ENCODE peak calls at places on chromosomes 11 and 22, in nine cellular contexts. One of them, this sample, is unnamed. For H3K9me3, the result is how much of the 10 kb centered on the place peaks cover.

GRCh38 chr11:119832536-119832935 is 103.5 kb upstream of the NECTIN1 start:
- DNase-seq in Peyer's patch: no peak
- DNase-seq in H1: no peak
- DNase-seq in CD4-positive, alpha-beta T cell: no peak
- DNase-seq in tibial artery: no peak
- DNase-seq in H9: peak
- DNase-seq in A673: no peak
- DNase-seq in A549: peak
- DNase-seq in HCT116: no peak
- DNase-seq in this sample: peak

GRCh38 chr11:31445621-31446020 is 63.8 kb downstream of the IMMP1L start:
- DNase-seq in Peyer's patch: no peak
- DNase-seq in A673: no peak
- DNase-seq in CD4-positive, alpha-beta T cell: no peak
- DNase-seq in H9: no peak
- DNase-seq in H1: no peak
- DNase-seq in HCT116: no peak
- DNase-seq in A549: no peak
- DNase-seq in tibial artery: no peak
- DNase-seq in this sample: no peak

GRCh38 chr22:42269407-42270177 is 861 bp downstream of the TCF20 start:
- DNase-seq in A673: no peak
- DNase-seq in HCT116: peak
- DNase-seq in H9: peak
- DNase-seq in A549: peak
- DNase-seq in tibial artery: no peak
- DNase-seq in CD4-positive, alpha-beta T cell: peak
- DNase-seq in H1: no peak
- DNase-seq in Peyer's patch: peak
- DNase-seq in this sample: peak

GRCh38 chr22:38104084-38104483 is 6.4 kb downstream of the BAIAP2L2 start:
- DNase-seq in CD4-positive, alpha-beta T cell: no peak
- DNase-seq in H9: no peak
- DNase-seq in H1: no peak
- DNase-seq in Peyer's patch: no peak
- DNase-seq in A673: no peak
- DNase-seq in A549: peak
- DNase-seq in HCT116: peak
- DNase-seq in tibial artery: no peak
- DNase-seq in this sample: no peak

GRCh38 chr11:16945671-16946469 is 68.3 kb downstream of the PLEKHA7 start:
- DNase-seq in A549: peak
- DNase-seq in Peyer's patch: peak
- DNase-seq in CD4-positive, alpha-beta T cell: no peak
- DNase-seq in A673: peak
- DNase-seq in tibial artery: no peak
- DNase-seq in HCT116: peak
- DNase-seq in H1: no peak
- DNase-seq in H9: peak
- DNase-seq in this sample: peak

GRCh38 chr11:111759778-111760407 is 6.3 kb downstream of the PPP2R1B start:
- DNase-seq in tibial artery: no peak
- DNase-seq in H1: no peak
- DNase-seq in A673: no peak
- DNase-seq in CD4-positive, alpha-beta T cell: no peak
- DNase-seq in HCT116: no peak
- DNase-seq in A549: no peak
- DNase-seq in Peyer's patch: no peak
- DNase-seq in H9: no peak
- DNase-seq in this sample: no peak

GRCh38 chr11:118216621-118217526 is 7.9 kb downstream of the JAML start:
- DNase-seq in HCT116: no peak
- DNase-seq in H9: no peak
- DNase-seq in CD4-positive, alpha-beta T cell: peak
- DNase-seq in Peyer's patch: no peak
- DNase-seq in A673: no peak
- DNase-seq in H1: no peak
- DNase-seq in tibial artery: no peak
- DNase-seq in A549: no peak
- DNase-seq in this sample: no peak

GRCh38 chr11:34308049-34308692 is 49.6 kb downstream of the ABTB2 start:
- DNase-seq in H1: no peak
- DNase-seq in A673: no peak
- DNase-seq in tibial artery: no peak
- DNase-seq in H9: no peak
- DNase-seq in Peyer's patch: no peak
- DNase-seq in A549: no peak
- DNase-seq in CD4-positive, alpha-beta T cell: no peak
- DNase-seq in HCT116: peak
- DNase-seq in this sample: no peak

GRCh38 chr22:49892226-49892899 is 25.9 kb downstream of the ALG12 start:
- DNase-seq in H9: no peak
- DNase-seq in CD4-positive, alpha-beta T cell: no peak
- DNase-seq in tibial artery: no peak
- DNase-seq in A673: no peak
- DNase-seq in HCT116: no peak
- DNase-seq in A549: no peak
- DNase-seq in H1: no peak
- DNase-seq in Peyer's patch: no peak
- DNase-seq in this sample: no peak
- H3K9me3 ChIP-seq in H9: under half
- H3K9me3 ChIP-seq in CD4-positive, alpha-beta T cell: under half
- H3K9me3 ChIP-seq in tibial artery: under half
- H3K9me3 ChIP-seq in A673: under half
- H3K9me3 ChIP-seq in HCT116: under half
- H3K9me3 ChIP-seq in A549: under half
- H3K9me3 ChIP-seq in H1: under half
- H3K9me3 ChIP-seq in Peyer's patch: under half
- H3K9me3 ChIP-seq in this sample: under half

GRCh38 chr22:30015229-30015797 is 65.0 kb upstream of the HORMAD2 start:
- DNase-seq in CD4-positive, alpha-beta T cell: no peak
- DNase-seq in HCT116: no peak
- DNase-seq in H1: no peak
- DNase-seq in Peyer's patch: no peak
- DNase-seq in A673: no peak
- DNase-seq in tibial artery: no peak
- DNase-seq in A549: no peak
- DNase-seq in H9: no peak
- DNase-seq in this sample: no peak
- H3K27ac ChIP-seq in CD4-positive, alpha-beta T cell: no peak
- H3K27ac ChIP-seq in HCT116: no peak
- H3K27ac ChIP-seq in H1: no peak
- H3K27ac ChIP-seq in Peyer's patch: no peak
- H3K27ac ChIP-seq in A673: no peak
- H3K27ac ChIP-seq in tibial artery: no peak
- H3K27ac ChIP-seq in A549: no peak
- H3K27ac ChIP-seq in H9: no peak
- H3K27ac ChIP-seq in this sample: peak

DNA sequence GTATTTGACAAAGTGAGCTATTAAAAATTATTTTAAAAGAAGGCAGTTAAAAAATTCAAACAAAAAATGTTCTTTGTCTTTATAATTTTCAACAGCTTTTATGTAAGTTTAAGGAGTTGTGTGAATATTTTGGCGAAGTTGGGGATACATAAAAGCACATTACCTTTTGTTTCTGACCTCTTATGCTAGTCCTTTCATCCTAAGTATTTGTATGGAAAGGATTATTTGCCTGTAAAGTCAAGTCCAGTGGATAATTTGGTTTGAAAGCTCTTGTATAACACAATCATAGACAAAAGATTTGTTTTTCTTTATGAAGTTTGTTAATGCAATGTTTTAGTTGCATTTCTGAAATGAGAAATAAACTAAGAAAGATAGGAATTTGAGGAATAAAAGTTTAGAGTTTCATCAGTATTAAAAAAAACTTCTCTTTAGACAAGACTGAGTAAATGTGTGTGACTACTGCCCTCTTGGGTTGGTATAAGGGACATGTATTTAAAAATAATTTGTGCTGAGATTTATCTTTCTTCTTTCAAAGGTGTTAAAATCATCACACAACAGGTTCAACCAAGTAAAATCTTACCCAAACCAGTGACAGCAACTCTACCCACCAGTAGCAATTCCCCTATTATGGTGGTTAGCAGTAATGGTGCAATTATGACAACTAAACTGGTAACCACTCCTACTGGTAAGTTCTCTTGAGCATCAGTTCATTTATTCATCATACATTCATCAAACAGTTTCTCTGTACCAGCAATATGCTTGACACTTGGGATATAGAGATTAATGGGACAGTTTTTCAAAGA is 68.2 kb downstream of the EMSY start:
- DNase-seq in H1: no peak
- DNase-seq in CD4-positive, alpha-beta T cell: no peak
- DNase-seq in A549: no peak
- DNase-seq in A673: peak
- DNase-seq in HCT116: peak
- DNase-seq in tibial artery: no peak
- DNase-seq in Peyer's patch: no peak
- DNase-seq in H9: no peak
- DNase-seq in this sample: no peak
- TF ChIP-seq CTCF in H1: no peak
- TF ChIP-seq CTCF in CD4-positive, alpha-beta T cell: no peak
- TF ChIP-seq CTCF in A549: peak
- TF ChIP-seq CTCF in A673: peak
- TF ChIP-seq CTCF in HCT116: peak
- TF ChIP-seq CTCF in tibial artery: no peak
- TF ChIP-seq CTCF in Peyer's patch: no peak
- TF ChIP-seq CTCF in H9: peak
- TF ChIP-seq CTCF in this sample: peak

GRCh38 chr11:1174441-1175370 is 17.0 kb downstream of the MUC5AC start:
- DNase-seq in Peyer's patch: no peak
- DNase-seq in CD4-positive, alpha-beta T cell: no peak
- DNase-seq in H9: no peak
- DNase-seq in A673: no peak
- DNase-seq in HCT116: no peak
- DNase-seq in H1: no peak
- DNase-seq in tibial artery: no peak
- DNase-seq in A549: no peak
- DNase-seq in this sample: no peak

GRCh38 chr11:1175461-1176223 is 17.9 kb downstream of the MUC5AC start:
- DNase-seq in CD4-positive, alpha-beta T cell: no peak
- DNase-seq in H1: no peak
- DNase-seq in Peyer's patch: no peak
- DNase-seq in H9: no peak
- DNase-seq in A673: no peak
- DNase-seq in A549: no peak
- DNase-seq in HCT116: no peak
- DNase-seq in tibial artery: no peak
- DNase-seq in this sample: no peak

GRCh38 chr11:1177771-1178090 is 20.0 kb downstream of the MUC5AC start:
- DNase-seq in Peyer's patch: no peak
- DNase-seq in HCT116: no peak
- DNase-seq in A673: no peak
- DNase-seq in A549: no peak
- DNase-seq in H9: no peak
- DNase-seq in tibial artery: no peak
- DNase-seq in CD4-positive, alpha-beta T cell: no peak
- DNase-seq in H1: no peak
- DNase-seq in this sample: no peak

GRCh38 chr11:1177020-1177770 is 19.4 kb downstream of the MUC5AC start:
- DNase-seq in A549: no peak
- DNase-seq in H9: no peak
- DNase-seq in A673: no peak
- DNase-seq in Peyer's patch: no peak
- DNase-seq in H1: no peak
- DNase-seq in HCT116: no peak
- DNase-seq in tibial artery: no peak
- DNase-seq in CD4-positive, alpha-beta T cell: no peak
- DNase-seq in this sample: no peak

DNA sequence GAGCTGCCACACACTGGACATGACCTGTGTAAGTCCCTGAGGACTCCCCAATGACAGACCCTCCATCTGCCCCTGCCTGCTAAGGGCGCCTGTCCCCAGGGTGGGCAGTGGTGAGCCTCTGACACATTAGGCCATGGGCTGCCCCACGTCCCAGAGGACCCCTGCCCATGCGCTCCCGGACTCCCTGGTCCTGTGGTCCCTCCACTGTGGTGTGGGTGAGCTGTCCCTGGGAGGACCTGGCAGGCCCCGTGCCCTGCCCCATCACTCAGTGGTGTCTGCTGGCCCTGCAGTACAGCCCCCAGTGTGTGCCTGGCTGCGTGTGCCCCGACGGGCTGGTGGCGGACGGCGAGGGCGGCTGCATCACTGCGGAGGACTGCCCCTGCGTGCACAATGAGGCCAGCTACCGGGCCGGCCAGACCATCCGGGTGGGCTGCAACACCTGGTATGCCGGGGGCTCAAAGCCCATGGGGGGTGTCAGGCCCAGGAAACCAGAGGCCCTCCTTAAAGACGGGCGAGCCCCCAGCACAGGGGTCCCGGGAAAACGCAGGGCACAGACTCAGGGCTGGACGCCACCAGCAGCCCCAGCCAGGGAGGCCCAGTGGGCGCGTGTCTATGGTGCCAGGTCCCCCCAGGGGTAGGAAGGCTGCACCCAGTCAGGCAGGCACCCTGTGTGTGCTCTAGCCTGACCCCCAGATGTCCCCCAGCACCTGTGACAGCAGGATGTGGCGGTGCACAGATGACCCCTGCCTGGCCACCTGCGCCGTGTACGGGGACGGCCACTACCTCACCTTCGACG is 18.7 kb downstream of the MUC5AC start:
- DNase-seq in tibial artery: no peak
- DNase-seq in A549: no peak
- DNase-seq in A673: no peak
- DNase-seq in H9: no peak
- DNase-seq in Peyer's patch: no peak
- DNase-seq in H1: no peak
- DNase-seq in HCT116: no peak
- DNase-seq in CD4-positive, alpha-beta T cell: no peak
- DNase-seq in this sample: no peak
- H3K9me3 ChIP-seq in tibial artery: under half
- H3K9me3 ChIP-seq in A549: under half
- H3K9me3 ChIP-seq in A673: under half
- H3K9me3 ChIP-seq in H9: under half
- H3K9me3 ChIP-seq in Peyer's patch: under half
- H3K9me3 ChIP-seq in H1: under half
- H3K9me3 ChIP-seq in HCT116: under half
- H3K9me3 ChIP-seq in CD4-positive, alpha-beta T cell: under half
- H3K9me3 ChIP-seq in this sample: under half

This sample was measured in astrocyte.